ENCODE peak calls at places on chromosomes 5 and 9, in nine cellular contexts. S, Y, Z, I, O, L, X, E and N are unnamed samples.

GRCh38 chr9:85516976-85517637 is 224.6 kb downstream of the AGTPBP1 start:
- DNase-seq in O (no peak), E (no peak), L (no peak), X (no peak), S (no peak), Z (no peak), Y (no peak), I (no peak), N (no peak)

GRCh38 chr5:164433471-164433870 is 928.1 kb downstream of the MAT2B start:
- DNase-seq in L (no peak), Y (no peak), O (no peak), X (no peak), Z (no peak), S (no peak), E (no peak), I (no peak), N (no peak)

GRCh38 chr5:74382115-74382514 is 258.4 kb downstream of the ENC1 start:
- DNase-seq in O (no peak), X (no peak), I (no peak), L (no peak), Y (no peak), E (no peak), S (no peak), Z (no peak), N (no peak)

GRCh38 chr9:135073741-135074305 is 13.6 kb upstream of the OLFM1 start:
- DNase-seq in L (no peak), S (no peak), Z (no peak), E (no peak), Y (no peak), X (no peak), O (no peak), I (peak), N (no peak)

GRCh38 chr5:141809697-141810096 is 68.5 kb downstream of the PCDH1 start:
- DNase-seq in L (no peak), X (no peak), Z (no peak), O (no peak), Y (no peak), I (no peak), E (no peak), S (no peak), N (no peak)

GRCh38 chr5:159395202-159395601 is 64.9 kb upstream of the IL12B start:
- DNase-seq in L (no peak), E (no peak), X (no peak), Y (no peak), S (no peak), Z (no peak), I (no peak), O (no peak), N (no peak)

GRCh38 chr9:133372144-133372543 is 3.7 kb downstream of the SURF4 start:
- DNase-seq in Z (no peak), I (no peak), O (no peak), X (no peak), L (no peak), S (no peak), E (no peak), Y (no peak), N (no peak)

GRCh38 chr9:24009322-24009721 is 183.3 kb upstream of the ELAVL2 start:
- DNase-seq in Y (no peak), I (no peak), S (no peak), E (no peak), O (no peak), Z (no peak), L (no peak), X (no peak), N (no peak)

GRCh38 chr9:13621871-13622564 is 342.5 kb upstream of the MPDZ start:
- DNase-seq in I (no peak), S (no peak), Z (no peak), O (no peak), L (no peak), Y (no peak), X (no peak), E (no peak), N (no peak)

GRCh38 chr9:132031467-132031866 is 48.2 kb downstream of the MED27 start:
- DNase-seq in X (no peak), S (no peak), Z (no peak), E (no peak), I (no peak), O (no peak), L (no peak), Y (no peak), N (no peak)

GRCh38 chr9:97850746-97851449 is 2.1 kb upstream of the FOXE1 start:
- DNase-seq in O (no peak), I (no peak), Y (no peak), E (no peak), L (no peak), S (no peak), Z (no peak), X (no peak), N (no peak)

GRCh38 chr9:13661014-13661413 is 381.5 kb upstream of the MPDZ start:
- DNase-seq in S (no peak), L (no peak), Y (no peak), X (no peak), Z (no peak), I (no peak), E (no peak), O (no peak), N (no peak)

GRCh38 chr5:93336330-93337110 is 244.5 kb downstream of the NR2F1-AS1 start:
- DNase-seq in O (no peak), Z (no peak), I (no peak), E (no peak), Y (no peak), L (no peak), S (no peak), X (no peak), N (no peak)

GRCh38 chr5:878125-878524 is 14.5 kb downstream of the BRD9 start:
- DNase-seq in I (no peak), Y (no peak), E (no peak), L (no peak), Z (no peak), X (no peak), S (no peak), O (no peak), N (no peak)

GRCh38 chr5:32195265-32195664 is 21.1 kb upstream of the GOLPH3 start:
- DNase-seq in Z (no peak), Y (no peak), L (no peak), O (no peak), I (peak), S (no peak), E (no peak), X (no peak), N (no peak)

GRCh38 chr5:38657020-38657419 is 100.6 kb upstream of the LIFR start:
- DNase-seq in X (no peak), S (no peak), L (no peak), E (no peak), Y (no peak), I (no peak), O (no peak), Z (no peak), N (no peak)

GRCh38 chr9:113221800-113222481 is 597 bp downstream of the SLC31A1 start:
- DNase-seq in Z (no peak), E (no peak), L (no peak), O (no peak), I (no peak), Y (no peak), X (no peak), S (peak), N (no peak)

GRCh38 chr5:78555870-78556269 is 92.7 kb downstream of the LHFPL2 start:
- DNase-seq in E (no peak), L (no peak), Z (no peak), S (no peak), X (no peak), Y (no peak), O (no peak), I (no peak), N (no peak)

GRCh38 chr5:141511771-141512325 is 23.0 kb downstream of the PCDHGC5 start:
- DNase-seq in I (no peak), S (no peak), Y (no peak), Z (no peak), E (no peak), X (no peak), O (no peak), L (no peak), N (no peak)

GRCh38 chr9:14212116-14212515 is 101.8 kb downstream of the NFIB start:
- DNase-seq in S (no peak), Z (no peak), L (no peak), O (no peak), E (no peak), Y (no peak), X (no peak), I (no peak), N (no peak)

GRCh38 chr9:125440411-125440810 is 178.8 kb downstream of the GAPVD1 start:
- DNase-seq in E (no peak), O (no peak), I (peak), Y (no peak), S (no peak), L (no peak), X (no peak), Z (no peak), N (no peak)

GRCh38 chr9:127356906-127357305 is 40.1 kb upstream of the SLC2A8 start:
- DNase-seq in L (no peak), S (no peak), X (no peak), I (no peak), Y (no peak), O (no peak), E (no peak), Z (no peak), N (no peak)

GRCh38 chr5:138754699-138755057 is 1.5 kb downstream of the CTNNA1 start:
- DNase-seq in Z (no peak), Y (no peak), L (no peak), E (no peak), X (no peak), O (peak), S (no peak), I (peak), N (no peak)

GRCh38 chr5:144028058-144028457 is 142.4 kb downstream of the YIPF5 start:
- DNase-seq in Z (peak), O (peak), X (no peak), S (no peak), L (no peak), E (peak), I (no peak), Y (no peak), N (no peak)

GRCh38 chr9:22030101-22030598 is 21.0 kb upstream of the CDKN2B start:
- DNase-seq in I (no peak), L (no peak), Z (no peak), Y (no peak), S (no peak), O (no peak), E (no peak), X (no peak), N (no peak)

GRCh38 chr5:175738595-175739133 is 80.8 kb downstream of the HRH2 start:
- DNase-seq in O (no peak), S (no peak), E (no peak), I (peak), Z (no peak), Y (no peak), X (no peak), L (no peak), N (no peak)

GRCh38 chr9:71858812-71859211 is 52.2 kb downstream of the ABHD17B start:
- DNase-seq in O (no peak), X (no peak), I (no peak), L (no peak), E (no peak), Z (no peak), Y (no peak), S (no peak), N (no peak)

GRCh38 chr5:111596705-111597104 is 84.4 kb upstream of the STARD4 start:
- DNase-seq in Y (no peak), L (no peak), O (no peak), E (no peak), I (no peak), Z (no peak), S (no peak), X (no peak), N (no peak)

GRCh38 chr5:119397518-119398380 is 41.9 kb downstream of the TNFAIP8 start:
- DNase-seq in X (no peak), I (no peak), O (no peak), S (no peak), L (no peak), Z (no peak), E (no peak), Y (no peak), N (no peak)

GRCh38 chr9:36551129-36551528 is 21.6 kb upstream of the MELK start:
- DNase-seq in O (no peak), I (no peak), X (no peak), S (no peak), L (no peak), E (no peak), Y (no peak), Z (no peak), N (no peak)

GRCh38 chr5:162801235-162801634 is 636.2 kb upstream of the CCNG1 start:
- DNase-seq in E (no peak), Y (no peak), L (no peak), X (no peak), Z (no peak), S (no peak), I (no peak), O (no peak), N (no peak)

GRCh38 chr9:36742264-36742663 is 169.6 kb downstream of the MELK start:
- DNase-seq in O (no peak), Y (no peak), I (no peak), L (no peak), Z (no peak), E (no peak), S (no peak), X (no peak), N (no peak)

GRCh38 chr9:132622144-132622543 is 39.7 kb downstream of the BARHL1 start:
- DNase-seq in L (no peak), X (peak), E (no peak), S (no peak), Y (no peak), I (no peak), O (peak), Z (peak), N (no peak)

GRCh38 chr5:56516441-56516840 is 283.3 kb upstream of the ANKRD55 start:
- DNase-seq in I (no peak), Y (no peak), O (no peak), E (no peak), Z (no peak), S (no peak), X (no peak), L (no peak), N (no peak)

GRCh38 chr9:91207889-91208651 is 153.6 kb downstream of the AUH start:
- DNase-seq in Z (no peak), S (no peak), L (no peak), I (no peak), O (no peak), X (no peak), E (no peak), Y (no peak), N (no peak)

GRCh38 chr5:140113180-140113698 is 670 bp upstream of the PURA start:
- DNase-seq in L (no peak), E (no peak), X (peak), Z (peak), I (peak), O (no peak), Y (peak), S (peak), N (peak)

GRCh38 chr9:34675048-34675714 is 12.7 kb upstream of the CCL27 start:
- DNase-seq in Z (no peak), E (peak), S (peak), X (peak), Y (peak), I (no peak), O (peak), L (peak), N (peak)

GRCh38 chr5:153896117-153896516 is 142.6 kb downstream of the FAM114A2 start:
- DNase-seq in L (no peak), I (no peak), Z (no peak), S (no peak), X (no peak), Y (no peak), E (no peak), O (no peak), N (no peak)

GRCh38 chr5:14180437-14180836 is 37.3 kb downstream of the TRIO start:
- DNase-seq in O (no peak), Z (no peak), X (no peak), I (no peak), S (no peak), Y (no peak), L (no peak), E (no peak), N (no peak)

GRCh38 chr5:14182761-14183160 is 39.6 kb downstream of the TRIO start:
- DNase-seq in X (no peak), I (no peak), E (no peak), O (no peak), S (no peak), Y (no peak), Z (no peak), L (no peak), N (no peak)

GRCh38 chr5:14179446-14179845 is 36.3 kb downstream of the TRIO start:
- DNase-seq in X (no peak), Z (no peak), Y (no peak), E (no peak), O (no peak), S (no peak), I (no peak), L (no peak), N (no peak)

GRCh38 chr5:14183187-14183939 is 40.2 kb downstream of the TRIO start:
- DNase-seq in Y (no peak), O (no peak), I (peak), Z (peak), E (no peak), S (no peak), X (no peak), L (no peak), N (no peak)

DNA sequence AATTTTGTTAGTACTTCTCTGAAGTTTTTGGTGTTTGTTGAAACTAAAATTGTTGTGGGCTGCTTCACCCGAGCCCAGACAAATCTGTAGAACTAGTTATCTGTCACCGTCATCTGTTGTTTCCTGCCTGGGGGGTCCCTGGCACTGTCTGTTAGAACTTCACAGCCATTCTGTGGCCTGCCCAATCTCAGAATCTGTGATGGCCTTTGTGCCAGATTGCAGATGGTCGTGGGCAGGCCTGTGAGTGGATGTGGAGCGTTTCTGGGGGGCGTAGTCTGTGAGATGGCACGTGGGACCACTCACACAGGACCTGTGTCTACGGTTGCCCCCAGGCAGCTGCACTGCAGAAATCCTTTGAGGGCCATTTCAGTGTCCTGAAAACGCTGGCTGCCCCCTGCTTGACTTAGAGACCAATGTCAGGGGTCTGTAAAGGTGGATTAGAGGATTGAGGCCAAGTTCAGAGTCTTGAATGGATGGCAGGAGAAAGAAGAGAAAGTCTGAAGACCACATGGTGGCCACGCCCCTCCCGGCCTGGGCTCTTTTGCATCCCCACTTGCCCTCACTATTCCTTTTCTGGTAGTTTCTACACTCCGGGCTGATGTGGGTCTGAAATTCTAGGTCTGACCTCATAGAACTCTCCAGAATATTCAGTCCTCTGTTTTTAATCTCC is 38.3 kb downstream of the TRIO start:
- DNase-seq in X (no peak), E (no peak), O (no peak), I (no peak), L (no peak), S (no peak), Y (no peak), Z (no peak), N (no peak)
- H3K27ac ChIP-seq in X (no peak), E (no peak), O (no peak), I (peak), L (no peak), S (no peak), Y (no peak), Z (no peak), N (no peak)

GRCh38 chr5:146756546-146756945 is 122.0 kb downstream of the PPP2R2B start:
- DNase-seq in Y (no peak), E (no peak), S (no peak), I (no peak), O (no peak), Z (no peak), L (no peak), X (no peak), N (no peak)
- H3K27ac ChIP-seq in Y (no peak), E (no peak), S (no peak), I (no peak), O (no peak), Z (no peak), L (no peak), X (no peak), N (no peak)

DNA sequence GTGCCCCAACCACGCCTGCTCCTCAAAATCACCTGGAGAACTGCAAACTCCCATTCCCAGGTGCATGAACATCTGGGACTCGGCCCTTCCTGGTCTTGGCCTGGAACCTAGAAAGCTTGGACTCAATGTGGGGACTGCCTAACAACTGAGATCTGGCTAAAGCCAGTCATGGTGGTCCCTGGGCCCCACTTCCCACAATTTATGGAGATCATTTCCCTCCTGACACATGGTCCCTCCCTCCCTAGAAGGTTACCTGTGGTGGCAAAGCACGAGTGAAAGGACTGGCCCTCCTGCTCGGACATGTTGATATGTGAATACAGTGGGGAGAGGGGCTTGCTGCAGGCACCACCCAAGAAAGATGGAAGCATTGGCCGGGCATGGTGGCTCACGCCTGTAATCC is 18.8 kb downstream of the BICD2 start:
- DNase-seq in Y (no peak), O (no peak), X (no peak), Z (no peak), I (no peak), E (no peak), S (no peak), L (no peak), N (no peak)
- H3K27ac ChIP-seq in Y (no peak), O (no peak), X (no peak), Z (no peak), I (no peak), E (no peak), S (no peak), L (no peak), N (no peak)

GRCh38 chr9:76374702-76375543 is 19.3 kb downstream of the RFK start:
- DNase-seq in I (no peak), L (peak), X (peak), Z (peak), E (peak), S (no peak), Y (no peak), O (peak), N (no peak)

GRCh38 chr9:76379494-76379893 is 14.7 kb downstream of the RFK start:
- DNase-seq in Y (no peak), E (no peak), O (no peak), L (no peak), S (no peak), Z (no peak), X (no peak), I (no peak), N (no peak)

GRCh38 chr9:76373777-76374474 is 20.3 kb downstream of the RFK start:
- DNase-seq in X (no peak), E (no peak), L (no peak), S (no peak), I (no peak), Z (no peak), Y (no peak), O (no peak), N (no peak)

GRCh38 chr9:76377791-76378190 is 16.4 kb downstream of the RFK start:
- DNase-seq in L (no peak), S (no peak), Z (no peak), Y (no peak), I (no peak), O (no peak), X (no peak), E (no peak), N (no peak)

GRCh38 chr9:76378367-76379073 is 15.7 kb downstream of the RFK start:
- DNase-seq in O (no peak), Y (no peak), I (no peak), L (no peak), E (no peak), X (no peak), S (no peak), Z (no peak), N (no peak)
- H3K27ac ChIP-seq in O (no peak), Y (no peak), I (no peak), L (no peak), E (no peak), X (no peak), S (no peak), Z (no peak), N (no peak)

DNA sequence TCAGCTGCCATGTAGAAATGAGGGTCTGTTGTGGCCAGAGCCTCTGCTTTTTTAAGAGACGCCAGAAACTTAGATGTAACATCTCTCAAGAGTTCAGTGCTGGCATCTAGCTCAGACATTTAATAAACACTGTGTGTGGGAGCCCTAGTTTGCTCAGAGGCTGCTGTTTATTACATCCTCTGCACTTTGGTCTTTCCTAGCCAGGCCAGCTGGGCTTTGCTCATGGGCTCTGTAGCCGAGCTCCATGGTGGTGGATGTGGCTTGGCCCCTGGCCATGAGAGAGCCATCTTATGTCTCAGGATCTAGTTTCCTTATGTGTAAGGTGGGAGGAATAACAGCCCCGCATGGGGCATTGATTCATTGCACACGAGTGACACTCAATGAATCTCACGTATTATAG is 30.0 kb downstream of the ARHGEF37 start:
- DNase-seq in X (no peak), O (no peak), Z (peak), L (no peak), E (no peak), Y (no peak), I (no peak), S (no peak), N (no peak)
- H3K27ac ChIP-seq in X (no peak), O (no peak), Z (no peak), L (no peak), E (peak), Y (no peak), I (no peak), S (no peak), N (peak)

GRCh38 chr9:121340676-121341392 is 29.2 kb downstream of the STOM start:
- DNase-seq in Y (no peak), I (no peak), L (no peak), O (no peak), Z (no peak), X (no peak), E (no peak), S (no peak), N (no peak)
- H3K27ac ChIP-seq in Y (no peak), I (no peak), L (no peak), O (no peak), Z (peak), X (no peak), E (no peak), S (no peak), N (no peak)

GRCh38 chr9:120927125-120928014 is 774 bp upstream of the TRAF1 start:
- DNase-seq in I (no peak), E (no peak), L (no peak), O (no peak), S (no peak), Y (no peak), X (no peak), Z (no peak), N (no peak)
- H3K27ac ChIP-seq in I (peak), E (peak), L (no peak), O (no peak), S (peak), Y (peak), X (peak), Z (peak), N (no peak)